ENCODE peak calls at places on chromosomes 12 and 14, in eight cellular contexts. F, O, B, R, C, A, P and W are unnamed samples.

GRCh38 chr14:90658541-90658967 is 157.7 kb downstream of the TTC7B start:
- DNase-seq in F (peak; percentile 90), O (no peak), B (no peak), R (no peak), C (no peak), A (no peak), P (no peak), W (no peak)

GRCh38 chr12:49451468-49452259 is 84.4 kb downstream of the SPATS2 start:
- DNase-seq in F (no peak), O (no peak), B (no peak), R (no peak), C (no peak), A (no peak), P (no peak), W (no peak)

GRCh38 chr14:96554315-96554910 is 52.2 kb downstream of the PAPOLA start:
- DNase-seq in F (no peak), O (no peak), B (no peak), R (no peak), C (no peak), A (no peak), P (no peak), W (no peak)

GRCh38 chr12:48973531-48973930 is 2.0 kb upstream of the WNT10B start:
- DNase-seq in F (no peak), O (no peak), B (no peak), R (no peak), C (no peak), A (no peak), P (no peak), W (no peak)

GRCh38 chr14:93013368-93013719 is 90.4 kb downstream of the CHGA start:
- DNase-seq in F (peak; percentile 42), O (no peak), B (no peak), R (no peak), C (no peak), A (no peak), P (no peak), W (no peak)

GRCh38 chr12:49998453-49998852 is 25.7 kb downstream of the AQP6 start:
- DNase-seq in F (no peak), O (no peak), B (no peak), R (no peak), C (no peak), A (no peak), P (no peak), W (no peak)

GRCh38 chr12:123038966-123039365 is 58.5 kb downstream of the ARL6IP4 start:
- DNase-seq in F (no peak), O (no peak), B (no peak), R (no peak), C (no peak), A (no peak), P (no peak), W (no peak)

GRCh38 chr12:11862794-11863193 is 207.9 kb upstream of the BCL2L14 start:
- DNase-seq in F (no peak), O (no peak), B (no peak), R (peak; percentile 23), C (no peak), A (no peak), P (no peak), W (no peak)

GRCh38 chr14:100490252-100490651 is 97.0 kb downstream of the BEGAIN start:
- DNase-seq in F (no peak), O (no peak), B (no peak), R (no peak), C (no peak), A (no peak), P (no peak), W (no peak)

GRCh38 chr14:92122351-92122677 is 545 bp downstream of the CPSF2 start:
- DNase-seq in F (peak; percentile 55), O (no peak), B (peak; percentile 39), R (no peak), C (no peak), A (peak; percentile 52), P (peak; percentile 38), W (no peak)

GRCh38 chr12:105935106-105935505 is 203.6 kb downstream of the NUAK1 start:
- DNase-seq in F (no peak), O (no peak), B (no peak), R (no peak), C (no peak), A (no peak), P (no peak), W (no peak)

GRCh38 chr12:121255433-121255832 is 41.1 kb downstream of the CAMKK2 start:
- DNase-seq in F (no peak), O (no peak), B (no peak), R (no peak), C (no peak), A (no peak), P (no peak), W (no peak)

GRCh38 chr14:81427348-81428058 is 27.4 kb upstream of the STON2 start:
- DNase-seq in F (no peak), O (no peak), B (no peak), R (peak; percentile 34), C (no peak), A (no peak), P (peak; percentile 45), W (no peak)

GRCh38 chr14:74599946-74600345 is 12.1 kb downstream of the LTBP2 start:
- DNase-seq in F (no peak), O (no peak), B (no peak), R (no peak), C (no peak), A (no peak), P (no peak), W (no peak)

GRCh38 chr14:36316131-36316530 is 4.3 kb downstream of the MBIP start:
- DNase-seq in F (no peak), O (no peak), B (no peak), R (no peak), C (no peak), A (no peak), P (peak; percentile 96), W (no peak)

GRCh38 chr12:132359551-132359950 is 30.2 kb upstream of the GALNT9 start:
- DNase-seq in F (no peak), O (no peak), B (no peak), R (no peak), C (no peak), A (no peak), P (no peak), W (no peak)

GRCh38 chr12:79058342-79058741 is 193.8 kb downstream of the SYT1 start:
- DNase-seq in F (peak; percentile 87), O (no peak), B (no peak), R (no peak), C (no peak), A (no peak), P (no peak), W (no peak)

GRCh38 chr12:6603095-6603567 is 4.0 kb downstream of the CHD4 start:
- DNase-seq in F (no peak), O (no peak), B (no peak), R (peak; percentile 26), C (peak; percentile 36), A (no peak), P (peak; percentile 38), W (no peak)

GRCh38 chr12:61348871-61349270 is 911.3 kb upstream of the USP15 start:
- DNase-seq in F (no peak), O (no peak), B (no peak), R (no peak), C (no peak), A (no peak), P (no peak), W (no peak)

GRCh38 chr12:97235102-97235501 is 227.5 kb upstream of the RMST start:
- DNase-seq in F (no peak), O (no peak), B (no peak), R (peak; percentile 3), C (no peak), A (peak; percentile 80), P (no peak), W (no peak)